ENCODE peak calls at places on chromosomes 13 and 19, in six cellular contexts. K is GM12878, W is K562, C is GM12892, G is HepG2, P is H1. R is an unnamed sample.

GRCh38 chr13:98307392-98307743 is 130.3 kb upstream of the RNF113B start:
- DNase-seq in K (no peak), W (no peak), C (no peak), G (no peak), P (no peak), R (no peak)

GRCh38 chr13:33937373-33938087 is 119.6 kb downstream of the RFC3 start:
- DNase-seq in K (no peak), W (no peak), C (no peak), G (peak), P (peak), R (no peak)

GRCh38 chr13:52931913-52932312 is 83.5 kb upstream of the PCDH8 start:
- DNase-seq in K (no peak), W (no peak), C (no peak), G (no peak), P (no peak), R (no peak)

GRCh38 chr19:30942636-30943035 is 406.6 kb downstream of the TSHZ3 start:
- DNase-seq in K (no peak), W (no peak), C (no peak), G (no peak), P (no peak), R (no peak)

GRCh38 chr19:31947436-31947835 is 398.0 kb upstream of the ZNF507 start:
- DNase-seq in K (no peak), W (no peak), C (no peak), G (no peak), P (no peak), R (no peak)

GRCh38 chr13:42703740-42704139 is 77.6 kb upstream of the FAM216B start:
- DNase-seq in K (no peak), W (no peak), C (no peak), G (no peak), P (no peak), R (no peak)

GRCh38 chr13:47539317-47539716 is 461.8 kb downstream of the SUCLA2 start:
- DNase-seq in K (no peak), W (no peak), C (no peak), G (no peak), P (no peak), R (no peak)

GRCh38 chr19:18483119-18483518 is 38.8 kb downstream of the ELL start:
- DNase-seq in K (no peak), W (no peak), C (no peak), G (no peak), P (no peak), R (no peak)

GRCh38 chr13:47826481-47826880 is 174.6 kb downstream of the SUCLA2 start:
- DNase-seq in K (no peak), W (no peak), C (no peak), G (no peak), P (no peak), R (no peak)

GRCh38 chr13:90968510-90968909 is 379.0 kb upstream of the MIR17HG start:
- DNase-seq in K (no peak), W (peak), C (no peak), G (peak), P (peak), R (peak)

DNA sequence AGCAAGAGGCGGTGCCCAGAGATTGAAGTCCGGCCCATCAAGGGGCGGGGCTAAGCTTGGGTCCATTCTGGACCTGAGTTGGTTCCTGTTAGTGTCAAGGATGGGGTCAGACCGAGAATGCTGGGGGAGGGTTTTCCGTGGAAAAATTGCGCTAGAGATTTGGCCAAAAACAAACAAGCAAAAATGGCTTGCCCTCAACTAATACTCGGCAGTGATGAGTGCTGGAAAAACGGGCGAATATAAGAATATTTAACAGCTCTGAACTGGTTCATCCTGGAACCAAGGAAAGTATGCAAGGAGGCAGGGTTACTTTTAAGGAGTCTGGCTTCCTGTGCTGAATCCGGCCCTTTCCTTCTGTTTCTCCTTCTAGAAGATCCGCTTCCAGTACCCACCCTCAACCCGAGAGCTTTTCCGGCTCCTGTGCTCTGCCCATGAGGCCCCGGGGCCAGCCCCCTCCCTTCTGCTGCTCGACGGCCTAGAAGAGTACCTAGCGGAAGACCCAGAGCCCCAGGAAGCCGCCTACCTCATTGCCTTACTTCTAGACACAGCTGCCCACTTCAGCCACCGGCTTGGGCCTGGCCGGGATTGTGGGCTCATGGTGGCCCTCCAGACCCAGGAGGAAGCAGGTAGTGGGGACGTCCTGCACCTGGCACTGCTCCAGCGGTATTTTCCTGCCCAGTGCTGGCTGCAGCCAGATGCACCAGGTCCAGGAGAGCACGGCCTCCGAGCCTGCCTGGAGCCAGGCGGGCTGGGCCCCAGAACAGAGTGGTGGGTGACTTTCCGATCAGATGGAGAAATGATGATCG is 880 bp downstream of the SWSAP1 start:
- DNase-seq in K (no peak), W (peak), C (no peak), G (peak), P (no peak), R (no peak)
- TF ChIP-seq TAF1 in K (peak), W (no peak), C (peak), G (peak), P (no peak), R (peak)

GRCh38 chr13:113324336-113324882 is 27.4 kb downstream of the LAMP1 start:
- DNase-seq in K (no peak), W (no peak), C (no peak), G (no peak), P (no peak), R (no peak)
- TF ChIP-seq POLR2A in K (no peak), W (no peak), C (no peak), G (peak), P (peak), R (no peak)

GRCh38 chr13:30042891-30043630 is 192.6 kb upstream of the UBL3 start:
- DNase-seq in K (no peak), W (no peak), C (no peak), G (no peak), P (no peak), R (no peak)
- TF ChIP-seq TAF1 in K (no peak), W (no peak), C (no peak), G (no peak), P (no peak), R (no peak)

DNA sequence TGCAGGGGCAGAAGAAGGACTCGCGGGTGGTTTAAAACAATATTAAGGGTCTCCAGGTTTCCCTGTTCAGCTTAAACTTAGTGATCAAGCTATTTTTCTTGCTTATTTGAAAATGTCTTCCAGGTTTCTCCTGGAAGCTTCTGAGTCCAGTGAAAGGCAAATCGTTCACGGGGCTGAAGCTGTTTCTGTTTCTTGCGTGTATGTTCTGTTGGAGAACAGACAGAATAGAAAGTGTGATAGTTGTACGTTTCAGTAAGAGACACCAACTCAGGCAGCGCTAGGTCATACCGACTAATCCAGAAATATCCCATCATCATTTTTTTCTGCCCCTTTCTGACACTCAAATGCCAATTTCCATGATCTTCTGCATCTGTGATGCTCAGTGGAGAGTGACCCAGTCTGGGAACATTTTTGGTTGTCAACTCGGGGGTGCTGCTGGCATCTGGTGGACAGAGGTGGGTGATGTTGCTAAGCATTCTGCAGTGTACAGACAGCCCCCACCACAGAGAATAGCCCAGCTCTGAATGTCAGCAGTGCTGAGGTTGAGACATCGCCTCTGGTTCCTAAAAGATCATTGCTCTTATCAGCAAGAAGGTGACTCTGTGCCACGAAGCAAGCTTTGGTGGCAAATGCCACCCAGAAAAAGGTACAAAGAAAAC is 4.3 kb downstream of the KLF2 start:
- DNase-seq in K (no peak), W (peak), C (no peak), G (no peak), P (no peak), R (no peak)
- TF ChIP-seq POLR2A in K (no peak), W (no peak), C (peak), G (no peak), P (no peak), R (no peak)

GRCh38 chr19:33124207-33125098 is 7.5 kb upstream of the WDR88 start:
- DNase-seq in K (no peak), W (peak), C (no peak), G (no peak), P (no peak), R (no peak)
- TF ChIP-seq TAF1 in K (no peak), W (no peak), C (no peak), G (no peak), P (no peak), R (no peak)

GRCh38 chr19:52191951-52192350 is 2.1 kb downstream of the PPP2R1A start:
- DNase-seq in K (no peak), W (peak), C (no peak), G (no peak), P (no peak), R (no peak)

GRCh38 chr19:52190679-52191293 is 934 bp downstream of the PPP2R1A start:
- DNase-seq in K (no peak), W (peak), C (no peak), G (no peak), P (no peak), R (no peak)

GRCh38 chr19:52189745-52190678 is at the start of gene PPP2R1A:
- DNase-seq in K (peak), W (peak), C (peak), G (peak), P (peak), R (peak)

GRCh38 chr19:52188822-52189744 is 769 bp upstream of the PPP2R1A start:
- DNase-seq in K (no peak), W (no peak), C (no peak), G (no peak), P (peak), R (no peak)

GRCh38 chr19:52191374-52191773 is 1.5 kb downstream of the PPP2R1A start:
- DNase-seq in K (no peak), W (no peak), C (no peak), G (no peak), P (no peak), R (no peak)
- TF ChIP-seq POLR2A in K (no peak), W (no peak), C (no peak), G (no peak), P (no peak), R (no peak)

GRCh38 chr13:77034883-77035282 is 7.9 kb upstream of the FBXL3 start:
- DNase-seq in K (no peak), W (no peak), C (no peak), G (no peak), P (no peak), R (no peak)
- TF ChIP-seq TAF1 in K (no peak), W (no peak), C (no peak), G (no peak), P (no peak), R (no peak)